ENCODE peak calls at places on chromosomes 13 and 19, in seven cellular contexts. A, F, K, G, Y, S and B are unnamed samples.

GRCh38 chr19:51511353-51511752 is 9.8 kb upstream of the SIGLEC12 start:
- DNase-seq in K (peak; percentile 40), A (peak; percentile 72), G (peak; percentile 39), S (no peak), F (no peak), Y (no peak), B (no peak)

GRCh38 chr13:46913757-46914156 is 16.9 kb upstream of the HTR2A start:
- DNase-seq in F (no peak), Y (no peak), G (no peak), A (no peak), S (no peak), K (no peak), B (no peak)

GRCh38 chr13:48979892-48980291 is 4.2 kb downstream of the FNDC3A start:
- DNase-seq in K (no peak), F (no peak), A (no peak), S (no peak), Y (no peak), G (no peak), B (no peak)

GRCh38 chr13:103615778-103616177 is 549.6 kb upstream of the SLC10A2 start:
- DNase-seq in Y (no peak), G (no peak), S (no peak), A (no peak), F (no peak), K (no peak), B (no peak)

GRCh38 chr13:98927954-98928927 is 49.6 kb downstream of the DOCK9 start:
- DNase-seq in A (no peak), K (peak; percentile 39), G (no peak), F (peak; percentile 73), Y (no peak), S (no peak), B (no peak)

GRCh38 chr19:48391100-48392005 is at the start of gene KDELR1:
- DNase-seq in S (peak; percentile 73), Y (peak; percentile 60), K (peak; percentile 69), F (peak; percentile 71), A (peak; percentile 79), G (peak; percentile 68), B (no peak)

GRCh38 chr13:63287926-63288325 is 1872.3 kb upstream of the PCDH20 start:
- DNase-seq in Y (no peak), A (no peak), G (peak; percentile 24), K (peak; percentile 47), F (no peak), S (no peak), B (no peak)

GRCh38 chr19:49423278-49423984 is at the start of gene PTH2:
- DNase-seq in Y (no peak), F (no peak), G (no peak), K (no peak), S (no peak), A (no peak), B (no peak)

GRCh38 chr19:47122359-47123335 is 8.0 kb upstream of the SAE1 start:
- DNase-seq in A (no peak), G (peak; percentile 66), F (no peak), K (peak; percentile 92), S (peak; percentile 79), Y (no peak), B (no peak)

GRCh38 chr19:13051581-13052165 is 51.0 kb downstream of the LYL1 start:
- DNase-seq in K (peak; percentile 43), Y (peak; percentile 24), A (peak; percentile 89), G (peak; percentile 60), S (peak; percentile 59), F (peak; percentile 50), B (peak; percentile 37)

GRCh38 chr19:6739390-6739883 is at the start of gene TRIP10:
- DNase-seq in F (peak; percentile 86), G (peak; percentile 28), K (peak; percentile 76), A (peak; percentile 77), Y (peak; percentile 70), S (peak; percentile 78), B (peak; percentile 25)

GRCh38 chr19:40342644-40343311 is 5.4 kb downstream of the C19orf47 start:
- DNase-seq in Y (no peak), F (no peak), G (no peak), A (no peak), S (no peak), K (no peak), B (no peak)

GRCh38 chr13:21933001-21933400 is 262.1 kb downstream of the FGF9 start:
- DNase-seq in K (no peak), Y (no peak), A (no peak), F (no peak), G (no peak), S (peak; percentile 2), B (no peak)